ENCODE peak calls at places on chromosomes 4 and X, in six cellular contexts. G, T, Z, E, Y and Q are unnamed samples.

GRCh38 chr4:5371415-5372190 is 320.3 kb downstream of the STK32B start:
- DNase-seq in G (no peak), T (no peak), Z (no peak), E (no peak), Y (no peak), Q (no peak)

GRCh38 chr4:182531555-182532162 is 288.5 kb downstream of the TENM3 start:
- DNase-seq in G (no peak), T (no peak), Z (no peak), E (no peak), Y (no peak), Q (no peak)

GRCh38 chrX:63664083-63664482 is 120.9 kb downstream of the ARHGEF9 start:
- DNase-seq in G (no peak), T (no peak), Z (no peak), E (no peak), Y (no peak), Q (no peak)

GRCh38 chrX:19303216-19303880 is 40.4 kb upstream of the PDHA1 start:
- DNase-seq in G (no peak), T (no peak), Z (no peak), E (no peak), Y (no peak), Q (no peak)

GRCh38 chr4:169024762-169025161 is 14.7 kb upstream of the CBR4 start:
- DNase-seq in G (no peak), T (no peak), Z (peak), E (peak), Y (peak), Q (no peak)

GRCh38 chrX:17564689-17565409 is 172.4 kb upstream of the SCML1 start:
- DNase-seq in G (no peak), T (no peak), Z (no peak), E (no peak), Y (no peak), Q (no peak)

GRCh38 chr4:108574402-108574801 is 46.0 kb upstream of the RPL34 start:
- DNase-seq in G (no peak), T (no peak), Z (no peak), E (no peak), Y (no peak), Q (no peak)

GRCh38 chrX:37846141-37846540 is 1.2 kb downstream of the DYNLT3 start:
- DNase-seq in G (no peak), T (no peak), Z (no peak), E (no peak), Y (no peak), Q (no peak)

GRCh38 chr4:148054275-148054674 is 322.4 kb downstream of the ARHGAP10 start:
- DNase-seq in G (no peak), T (no peak), Z (no peak), E (no peak), Y (no peak), Q (no peak)

GRCh38 chrX:119758682-119759332 is 419 bp downstream of the SOWAHD start:
- DNase-seq in G (no peak), T (no peak), Z (peak), E (no peak), Y (peak), Q (no peak)

GRCh38 chr4:71195932-71196331 is 142.9 kb upstream of the SLC4A4 start:
- DNase-seq in G (no peak), T (no peak), Z (no peak), E (no peak), Y (no peak), Q (no peak)

GRCh38 chrX:100868273-100868672 is 5.9 kb downstream of the NOX1 start:
- DNase-seq in G (no peak), T (no peak), Z (no peak), E (no peak), Y (no peak), Q (no peak)

GRCh38 chr4:186570193-186570996 is 15.0 kb upstream of the MTNR1A start:
- DNase-seq in G (no peak), T (no peak), Z (no peak), E (no peak), Y (no peak), Q (no peak)

GRCh38 chrX:74450803-74451449 is 29.6 kb downstream of the SLC16A2 start:
- DNase-seq in G (no peak), T (no peak), Z (no peak), E (no peak), Y (no peak), Q (no peak)

GRCh38 chr4:100895572-100896197 is 377.9 kb upstream of the EMCN start:
- DNase-seq in G (no peak), T (peak), Z (no peak), E (peak), Y (no peak), Q (peak)

GRCh38 chrX:8037593-8038348 is 110.6 kb upstream of the PNPLA4 start:
- DNase-seq in G (no peak), T (no peak), Z (no peak), E (no peak), Y (no peak), Q (no peak)

GRCh38 chr4:103197765-103198110 is 405 bp downstream of the CENPE start:
- DNase-seq in G (peak), T (no peak), Z (no peak), E (no peak), Y (no peak), Q (peak)

GRCh38 chr4:14022428-14022827 is 394.9 kb upstream of the BOD1L1 start:
- DNase-seq in G (no peak), T (no peak), Z (no peak), E (no peak), Y (no peak), Q (no peak)

GRCh38 chr4:88134536-88135361 is 23.7 kb downstream of the ABCG2 start:
- DNase-seq in G (no peak), T (no peak), Z (no peak), E (no peak), Y (no peak), Q (no peak)

GRCh38 chr4:168674077-168674747 is 177.4 kb downstream of the PALLD start:
- DNase-seq in G (no peak), T (no peak), Z (no peak), E (no peak), Y (no peak), Q (no peak)

GRCh38 chrX:21529771-21530170 is 128.4 kb downstream of the KLHL34 start:
- DNase-seq in G (no peak), T (no peak), Z (no peak), E (no peak), Y (no peak), Q (no peak)

GRCh38 chrX:70494441-70494840 is 49.8 kb downstream of the DLG3 start:
- DNase-seq in G (no peak), T (no peak), Z (no peak), E (no peak), Y (no peak), Q (no peak)

GRCh38 chr4:128225148-128225547 is 62.5 kb downstream of the PGRMC2 start:
- DNase-seq in G (no peak), T (no peak), Z (no peak), E (no peak), Y (no peak), Q (no peak)

GRCh38 chr4:30537462-30537861 is 182.7 kb upstream of the PCDH7 start:
- DNase-seq in G (no peak), T (no peak), Z (no peak), E (no peak), Y (no peak), Q (no peak)

GRCh38 chrX:139429913-139430312 is 100.6 kb upstream of the F9 start:
- DNase-seq in G (no peak), T (no peak), Z (no peak), E (no peak), Y (no peak), Q (no peak)

GRCh38 chr4:7389101-7389701 is 45.5 kb downstream of the PSAPL1 start:
- DNase-seq in G (no peak), T (no peak), Z (peak), E (no peak), Y (no peak), Q (no peak)

GRCh38 chr4:91366561-91366960 is 937.2 kb upstream of the GRID2 start:
- DNase-seq in G (no peak), T (no peak), Z (no peak), E (no peak), Y (no peak), Q (no peak)

GRCh38 chrX:151981129-151981528 is 6.7 kb upstream of the GABRE start:
- DNase-seq in G (no peak), T (no peak), Z (no peak), E (no peak), Y (no peak), Q (no peak)

GRCh38 chrX:33285550-33285949 is 74.2 kb upstream of the DMD start:
- DNase-seq in G (no peak), T (no peak), Z (no peak), E (no peak), Y (no peak), Q (no peak)

GRCh38 chr4:141027421-141027820 is 105.8 kb downstream of the RNF150 start:
- DNase-seq in G (no peak), T (no peak), Z (no peak), E (no peak), Y (no peak), Q (no peak)

GRCh38 chr4:139768913-139769312 is 103.3 kb downstream of the MGST2 start:
- DNase-seq in G (peak), T (no peak), Z (no peak), E (no peak), Y (peak), Q (no peak)

GRCh38 chrX:116726806-116727205 is 264.0 kb upstream of the CT83 start:
- DNase-seq in G (no peak), T (no peak), Z (no peak), E (no peak), Y (no peak), Q (no peak)

GRCh38 chrX:123736333-123736921 is 3.6 kb upstream of the THOC2 start:
- DNase-seq in G (no peak), T (no peak), Z (peak), E (no peak), Y (no peak), Q (no peak)

GRCh38 chr4:2036866-2037265 is 22.3 kb upstream of the NAT8L start:
- DNase-seq in G (no peak), T (no peak), Z (no peak), E (no peak), Y (peak), Q (no peak)
- TF ChIP-seq POLR2AphosphoS5 in G (no peak), T (no peak), Z (no peak), E (no peak), Y (no peak), Q (no peak)

DNA sequence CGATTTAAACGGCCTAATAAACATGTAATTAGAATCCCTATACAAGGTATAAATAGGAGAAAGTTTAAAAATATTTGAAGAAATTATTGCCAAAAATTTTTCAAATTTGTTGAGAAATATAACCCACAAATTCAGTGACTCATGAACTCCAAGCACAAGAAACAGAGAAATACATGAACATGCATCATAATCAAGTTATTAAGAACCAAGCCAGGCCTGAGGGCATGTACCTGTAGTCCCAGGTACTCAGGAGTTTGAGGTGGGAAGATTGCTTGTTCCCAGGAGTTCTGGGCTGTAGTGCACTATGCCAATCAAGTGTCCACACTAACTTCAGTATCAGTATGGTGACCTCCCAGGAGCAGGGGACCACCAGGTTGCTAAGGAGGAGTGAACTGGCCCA is 341.9 kb downstream of the CAMK2D start:
- DNase-seq in G (no peak), T (no peak), Z (no peak), E (no peak), Y (no peak), Q (no peak)
- TF ChIP-seq TAF1 in G (no peak), T (no peak), Z (no peak), E (no peak), Y (no peak), Q (no peak)

GRCh38 chrX:57951666-57952319 is 41.5 kb upstream of the ZXDA start:
- DNase-seq in G (no peak), T (no peak), Z (no peak), E (no peak), Y (no peak), Q (no peak)
- TF ChIP-seq POLR2AphosphoS5 in G (no peak), T (no peak), Z (no peak), E (no peak), Y (no peak), Q (no peak)

GRCh38 chr4:155900402-155900801 is 3.1 kb upstream of the TDO2 start:
- DNase-seq in G (no peak), T (no peak), Z (no peak), E (no peak), Y (no peak), Q (no peak)
- TF ChIP-seq TAF1 in G (no peak), T (no peak), Z (no peak), E (no peak), Y (no peak), Q (no peak)

GRCh38 chrX:131675596-131676194 is 131.8 kb downstream of the OR13H1 start:
- DNase-seq in G (peak), T (no peak), Z (peak), E (peak), Y (peak), Q (peak)

GRCh38 chrX:131671714-131672113 is 127.8 kb downstream of the OR13H1 start:
- DNase-seq in G (no peak), T (no peak), Z (peak), E (no peak), Y (no peak), Q (no peak)
- TF ChIP-seq POLR2AphosphoS5 in G (no peak), T (no peak), Z (no peak), E (no peak), Y (no peak), Q (no peak)

DNA sequence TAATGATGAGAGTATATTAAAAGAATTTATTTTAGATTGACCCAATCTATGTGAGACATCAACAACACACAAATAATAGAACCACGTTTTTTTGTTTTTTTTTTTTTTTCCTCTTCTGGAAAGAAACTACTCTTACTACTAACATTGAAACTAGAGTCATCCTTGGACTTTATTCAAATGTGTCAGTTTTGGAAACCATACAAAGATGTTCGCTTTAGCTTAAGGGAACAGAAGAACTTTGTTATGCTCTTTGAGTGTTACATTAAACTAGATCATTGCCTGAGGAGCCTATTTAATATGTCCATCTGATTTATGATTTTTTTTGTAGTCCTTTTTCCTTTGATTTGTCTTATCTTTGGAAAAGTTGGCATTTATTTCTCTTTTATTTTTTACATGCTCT is 166.7 kb downstream of the RPA4 start:
- DNase-seq in G (no peak), T (no peak), Z (no peak), E (no peak), Y (no peak), Q (no peak)
- TF ChIP-seq TAF1 in G (no peak), T (no peak), Z (no peak), E (no peak), Y (no peak), Q (no peak)

DNA sequence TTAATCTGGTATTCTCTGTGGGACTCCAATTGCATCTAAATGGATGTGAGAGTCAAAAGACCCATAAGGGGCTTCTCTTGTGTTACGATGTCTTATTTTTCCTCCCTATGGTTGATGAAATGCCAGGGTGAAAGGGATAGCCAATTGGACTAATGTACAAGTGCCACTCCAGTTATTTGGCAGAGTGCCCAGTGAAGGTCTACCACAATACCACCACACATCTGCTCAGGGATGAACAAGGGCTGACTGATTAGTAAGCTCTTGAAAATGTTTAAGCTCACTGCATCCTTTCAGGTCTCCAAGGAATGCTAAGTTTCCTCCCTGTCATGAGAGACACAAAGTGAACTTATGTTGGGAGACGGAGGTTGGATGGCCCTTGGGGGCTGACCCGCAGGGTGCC is 57.8 kb downstream of the HEPH start:
- DNase-seq in G (no peak), T (no peak), Z (no peak), E (no peak), Y (no peak), Q (no peak)
- TF ChIP-seq POLR2AphosphoS5 in G (no peak), T (no peak), Z (no peak), E (no peak), Y (no peak), Q (no peak)

DNA sequence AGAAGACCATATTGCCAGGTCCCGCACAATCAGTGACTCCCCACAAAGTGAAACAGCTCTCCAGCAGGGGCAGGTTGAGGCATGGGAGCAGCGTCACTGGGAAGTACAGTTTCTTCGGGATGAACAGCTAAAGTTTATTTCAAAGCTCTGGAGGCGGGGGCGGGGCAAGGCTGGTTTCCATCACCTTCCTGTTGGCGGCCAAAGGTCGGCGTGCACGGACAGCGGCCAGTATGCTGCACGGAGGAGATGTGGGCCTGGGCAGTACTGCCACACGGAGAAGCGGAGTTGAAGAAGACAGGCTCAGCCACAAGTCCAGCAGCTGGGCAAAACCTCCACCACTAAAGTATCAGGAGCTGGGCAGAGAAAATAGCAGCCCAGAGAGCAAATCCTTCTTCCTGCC is 964 bp upstream of the ZNF518B start:
- DNase-seq in G (no peak), T (no peak), Z (no peak), E (no peak), Y (peak), Q (no peak)
- TF ChIP-seq TAF1 in G (no peak), T (no peak), Z (no peak), E (no peak), Y (no peak), Q (no peak)

GRCh38 chr4:173488656-173489055 is 41.4 kb downstream of the HAND2 start:
- DNase-seq in G (no peak), T (no peak), Z (no peak), E (no peak), Y (no peak), Q (no peak)

GRCh38 chr4:173488074-173488473 is 42.0 kb downstream of the HAND2 start:
- DNase-seq in G (no peak), T (no peak), Z (no peak), E (no peak), Y (no peak), Q (no peak)

GRCh38 chr4:173490817-173491518 is 39.1 kb downstream of the HAND2 start:
- DNase-seq in G (peak), T (no peak), Z (no peak), E (no peak), Y (no peak), Q (no peak)

GRCh38 chr4:173490256-173490655 is 39.8 kb downstream of the HAND2 start:
- DNase-seq in G (no peak), T (no peak), Z (no peak), E (no peak), Y (no peak), Q (no peak)

DNA sequence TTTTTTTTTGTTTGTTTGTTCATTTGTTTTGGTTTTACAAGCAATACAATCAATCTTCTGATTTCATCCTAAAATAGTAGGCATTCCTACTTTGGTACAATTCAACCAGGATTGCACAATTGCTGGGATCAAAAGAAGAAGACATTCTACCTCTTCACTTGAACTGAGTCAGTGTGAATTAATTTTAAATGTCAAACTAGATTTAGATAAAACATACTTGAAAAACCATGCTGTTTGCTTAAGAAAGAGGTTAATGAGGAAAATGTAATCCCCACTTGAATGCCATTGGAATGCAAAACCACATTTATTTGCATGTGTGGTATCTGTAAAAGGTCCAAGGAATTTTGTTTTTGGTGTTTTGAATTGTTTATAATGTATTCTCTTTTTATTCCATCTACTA is 40.5 kb downstream of the HAND2 start:
- DNase-seq in G (no peak), T (no peak), Z (no peak), E (no peak), Y (no peak), Q (no peak)
- TF ChIP-seq POLR2AphosphoS5 in G (no peak), T (no peak), Z (peak), E (no peak), Y (no peak), Q (no peak)

GRCh38 chr4:52750213-52750612 is 1.0 kb downstream of the ERVMER34-1 start:
- DNase-seq in G (no peak), T (no peak), Z (no peak), E (no peak), Y (no peak), Q (no peak)

GRCh38 chr4:52743444-52744019 is 7.7 kb downstream of the ERVMER34-1 start:
- DNase-seq in G (no peak), T (no peak), Z (no peak), E (no peak), Y (no peak), Q (no peak)

GRCh38 chr4:52748432-52748831 is 2.8 kb downstream of the ERVMER34-1 start:
- DNase-seq in G (no peak), T (peak), Z (no peak), E (no peak), Y (no peak), Q (no peak)

DNA sequence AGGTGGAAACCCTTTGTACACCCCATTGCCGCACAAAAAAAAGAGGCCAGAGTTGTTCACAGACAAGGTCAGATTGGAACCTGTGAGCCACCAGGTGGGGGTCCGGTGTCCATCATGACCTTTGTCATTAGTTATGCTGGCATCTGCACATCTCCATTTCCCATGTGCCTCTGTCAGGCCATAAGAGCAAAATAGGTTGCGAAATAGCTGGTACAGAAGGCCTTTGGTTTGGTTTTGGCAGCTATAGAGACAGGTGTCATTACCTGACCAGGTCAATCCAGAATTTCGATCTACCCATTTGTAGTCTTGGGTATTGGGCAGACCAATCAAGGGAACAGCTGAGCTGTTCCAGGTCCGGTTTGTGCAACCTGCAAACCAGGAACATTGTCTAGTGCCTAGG is 6.6 kb downstream of the ERVMER34-1 start:
- DNase-seq in G (no peak), T (no peak), Z (no peak), E (no peak), Y (no peak), Q (no peak)
- TF ChIP-seq TAF1 in G (no peak), T (no peak), Z (no peak), E (no peak), Y (no peak), Q (no peak)